ENCODE peak calls at places on chromosomes 6 and 20, in eight cellular contexts. C, H, V, X, M, D, F and G are unnamed samples.

GRCh38 chr6:33668914-33669313 is 42.6 kb downstream of the UQCC2 start:
- DNase-seq in H (no peak), C (no peak), F (peak), D (no peak), M (no peak), X (no peak), V (no peak), G (no peak)

GRCh38 chr6:106519460-106520394 is 109.6 kb downstream of the RTN4IP1 start:
- DNase-seq in H (peak), D (peak), C (peak), M (no peak), F (no peak), X (no peak), V (no peak), G (no peak)

GRCh38 chr6:149230729-149231434 is 86.6 kb upstream of the TAB2 start:
- DNase-seq in M (no peak), H (no peak), C (no peak), X (no peak), D (no peak), V (no peak), F (no peak), G (no peak)

GRCh38 chr6:14130431-14131075 is 13.0 kb downstream of the CD83 start:
- DNase-seq in X (no peak), M (no peak), V (no peak), H (no peak), F (no peak), D (no peak), C (no peak), G (no peak)

GRCh38 chr6:39304951-39305350 is 9.3 kb downstream of the KCNK17 start:
- DNase-seq in X (no peak), V (no peak), M (no peak), C (no peak), D (no peak), H (no peak), F (no peak), G (no peak)

GRCh38 chr20:41003143-41003932 is 25.3 kb upstream of the TOP1 start:
- DNase-seq in H (peak), C (peak), V (no peak), M (no peak), F (no peak), X (peak), D (peak), G (no peak)

GRCh38 chr20:25135031-25135430 is 53.1 kb upstream of the VSX1 start:
- DNase-seq in F (no peak), C (no peak), D (no peak), X (no peak), M (no peak), H (no peak), V (no peak), G (no peak)

GRCh38 chr6:11120273-11121005 is 8.9 kb upstream of the ERVFRD-1 start:
- DNase-seq in M (peak), F (no peak), H (peak), D (no peak), C (peak), V (no peak), X (no peak), G (no peak)

GRCh38 chr20:51372176-51372803 is 170.2 kb downstream of the NFATC2 start:
- DNase-seq in H (peak), X (no peak), D (peak), F (peak), V (peak), M (no peak), C (peak), G (peak)

GRCh38 chr20:52379723-52380336 is 188.3 kb upstream of the ZFP64 start:
- DNase-seq in C (peak), X (no peak), M (no peak), V (peak), D (no peak), F (no peak), H (peak), G (peak)

GRCh38 chr20:13913517-13913916 is 76.9 kb downstream of the SEL1L2 start:
- DNase-seq in X (no peak), D (no peak), C (no peak), H (no peak), V (no peak), F (no peak), M (no peak), G (no peak)

GRCh38 chr20:45044084-45044573 is 56.8 kb downstream of the KCNS1 start:
- DNase-seq in M (no peak), F (peak), D (no peak), X (no peak), H (peak), C (peak), V (peak), G (peak)

GRCh38 chr20:59587570-59587969 is 16.8 kb upstream of the PHACTR3 start:
- DNase-seq in M (no peak), D (no peak), H (no peak), C (no peak), X (no peak), V (no peak), F (no peak), G (no peak)

GRCh38 chr6:169019111-169019510 is 234.5 kb downstream of the THBS2 start:
- DNase-seq in F (no peak), D (no peak), M (no peak), X (no peak), V (no peak), C (no peak), H (no peak), G (no peak)